ENCODE peak calls at places on chromosomes 3 and 15, in six cellular contexts. T, G, R, L, M and C are unnamed samples.

GRCh38 chr15:52162260-52162659 is 28.9 kb downstream of the GNB5 start:
- DNase-seq in M (no peak), T (no peak), R (no peak), G (no peak), L (no peak), C (no peak)

GRCh38 chr3:33131328-33132018 is 17.7 kb downstream of the CRTAP start:
- DNase-seq in M (no peak), L (no peak), R (peak; percentile 91), T (peak; percentile 70), G (no peak), C (peak; percentile 86)

GRCh38 chr3:172749201-172749965 is 1.1 kb upstream of the ECT2 start:
- DNase-seq in M (no peak), G (peak; percentile 22), L (no peak), T (no peak), R (peak; percentile 30), C (peak; percentile 87)

GRCh38 chr3:160448845-160449659 is 534 bp downstream of the TRIM59 start:
- DNase-seq in M (no peak), L (peak; percentile 20), T (peak; percentile 14), R (no peak), G (no peak), C (peak; percentile 17)

GRCh38 chr3:52203701-52204100 is 5.7 kb downstream of the ALAS1 start:
- DNase-seq in G (no peak), T (no peak), R (no peak), L (no peak), M (no peak), C (no peak)

GRCh38 chr3:59567656-59568055 is 517.8 kb upstream of the CFAP20DC start:
- DNase-seq in G (no peak), T (no peak), M (no peak), R (no peak), L (no peak), C (no peak)

GRCh38 chr3:72887723-72888545 is at the start of gene GXYLT2:
- DNase-seq in M (peak; percentile 68), L (peak; percentile 63), T (peak; percentile 67), R (peak; percentile 89), G (peak; percentile 68), C (peak; percentile 89)

GRCh38 chr15:45891766-45892165 is 256.9 kb downstream of the SQOR start:
- DNase-seq in T (no peak), L (no peak), R (no peak), M (peak; percentile 17), G (peak; percentile 69), C (no peak)

GRCh38 chr15:32826685-32827084 is 108.9 kb downstream of the GREM1 start:
- DNase-seq in R (no peak), G (no peak), M (no peak), T (no peak), L (no peak), C (no peak)

GRCh38 chr3:188331166-188331565 is 177.2 kb downstream of the LPP start:
- DNase-seq in T (no peak), R (no peak), M (no peak), G (no peak), L (no peak), C (no peak)

GRCh38 chr15:89150762-89151305 is 62.6 kb downstream of the ABHD2 start:
- DNase-seq in L (no peak), M (no peak), G (no peak), T (no peak), R (no peak), C (peak; percentile 58)
- H3K27ac ChIP-seq in L (no peak overlapping the region), M (peak overlapping the region; percentile 24), G (no peak overlapping the region), T (no peak overlapping the region), R (no peak overlapping the region), C (peak overlapping the region; percentile 70)

DNA sequence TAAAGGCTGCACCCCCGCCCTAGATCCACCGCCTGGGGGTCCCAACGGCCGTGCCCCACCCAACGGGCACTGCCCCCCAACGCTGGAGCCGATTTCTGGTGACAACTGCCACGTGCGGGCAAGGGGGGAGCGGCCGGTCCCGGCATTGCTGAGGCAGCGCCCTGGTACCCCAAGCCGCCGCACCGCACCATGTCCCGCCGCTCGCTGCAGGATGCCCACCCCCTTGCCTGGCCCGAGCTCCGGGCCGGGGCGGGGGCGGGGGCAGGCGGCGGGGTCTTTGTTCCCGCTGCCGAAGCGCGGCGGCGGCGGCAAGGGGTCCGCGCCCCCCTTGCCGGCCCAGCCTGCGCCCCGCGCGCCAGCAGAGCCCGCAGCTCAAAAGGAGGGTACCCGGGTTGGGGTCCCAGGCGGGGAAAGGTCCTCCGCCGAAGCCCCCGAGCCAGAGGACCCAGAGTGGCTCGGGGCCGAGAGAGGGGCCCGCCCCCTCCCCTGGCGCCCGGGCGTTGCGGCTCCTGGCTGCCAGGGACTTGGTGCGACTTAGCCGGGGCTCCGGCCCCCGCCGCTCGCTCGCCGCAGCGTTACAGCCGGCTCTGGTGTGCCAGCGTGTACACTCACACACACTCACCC is 678 bp downstream of the SEMA7A start:
- DNase-seq in G (no peak), L (no peak), T (no peak), M (no peak), R (no peak), C (no peak)
- H3K27ac ChIP-seq in G (no peak overlapping the region), L (peak overlapping the region; percentile 58), T (no peak overlapping the region), M (peak overlapping the region; percentile 59), R (peak overlapping the region; percentile 42), C (no peak overlapping the region)

DNA sequence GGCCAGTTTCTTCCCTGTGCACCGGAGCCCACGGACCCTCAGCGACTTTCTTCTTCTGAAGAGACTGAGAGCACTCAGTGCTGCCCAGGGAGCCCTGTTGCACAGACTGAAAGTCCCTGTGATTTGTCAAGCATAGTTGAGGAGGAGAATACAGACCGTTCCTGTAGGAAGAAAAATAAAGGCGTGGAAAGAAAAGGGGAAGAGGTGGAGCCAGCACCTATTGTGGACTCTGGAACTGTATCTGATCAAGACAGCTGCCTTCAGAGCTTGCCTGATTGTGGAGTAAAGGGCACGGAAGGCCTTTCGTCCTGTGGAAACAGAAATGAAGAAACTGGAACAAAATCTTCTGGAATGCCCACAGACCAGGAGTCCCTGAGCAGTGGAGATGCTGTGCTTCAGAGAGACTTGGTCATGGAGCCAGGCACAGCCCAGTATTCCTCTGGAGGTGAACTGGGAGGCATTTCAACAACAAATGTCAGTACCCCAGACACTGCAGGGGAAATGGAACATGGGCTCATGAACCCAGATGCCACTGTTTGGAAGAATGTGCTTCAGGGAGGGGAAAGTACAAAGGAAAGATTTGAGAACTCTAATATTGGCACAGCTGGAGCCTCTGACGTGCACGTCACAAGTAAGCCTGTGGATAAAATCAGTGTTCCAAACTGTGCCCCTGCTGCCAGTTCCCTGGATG is 198.8 kb downstream of the AKAP13 start:
- DNase-seq in G (no peak), T (no peak), M (peak; percentile 81), L (peak; percentile 31), R (no peak), C (no peak)
- H3K27ac ChIP-seq in G (peak overlapping the region; percentile 93), T (no peak overlapping the region), M (peak overlapping the region; percentile 90), L (peak overlapping the region; percentile 73), R (no peak overlapping the region), C (peak overlapping the region; percentile 75)

DNA sequence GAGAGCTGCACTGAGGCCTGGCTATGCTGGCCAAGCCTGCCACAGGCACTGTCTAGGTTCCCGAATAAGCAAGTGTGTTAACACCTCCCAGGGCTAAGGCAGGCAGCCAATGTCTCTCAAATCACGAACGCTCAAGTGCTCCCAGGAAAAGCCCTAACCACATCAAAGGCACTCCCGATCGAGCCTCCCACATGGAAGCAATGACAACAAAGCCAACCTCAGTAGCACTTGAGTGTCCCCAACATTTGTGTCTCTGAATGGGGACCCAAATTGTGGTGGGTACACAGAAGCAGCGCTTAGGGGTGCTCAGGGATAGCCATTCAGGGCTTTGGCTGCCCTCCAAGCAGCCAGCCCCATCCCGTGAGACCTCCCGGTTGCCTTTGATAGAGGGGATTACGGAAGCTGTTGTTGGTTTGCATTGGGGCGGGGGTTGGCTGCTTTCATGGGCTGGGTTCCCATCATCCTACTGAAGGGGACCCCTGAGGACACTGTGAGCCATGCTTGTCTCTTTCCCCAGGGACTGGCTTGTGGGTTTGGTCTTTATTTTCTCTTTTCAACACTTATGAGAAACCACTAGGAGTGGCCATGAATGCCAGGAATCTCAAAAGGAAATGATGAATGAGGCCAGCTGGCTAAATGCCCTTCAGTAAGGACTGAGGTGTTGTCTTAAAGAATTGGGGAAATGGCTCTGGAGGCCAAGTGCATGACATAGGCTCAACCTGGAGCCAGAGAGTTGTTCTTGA is 234.1 kb upstream of the FEZF2 start:
- DNase-seq in T (no peak), R (peak; percentile 32), L (peak; percentile 34), M (no peak), G (no peak), C (peak; percentile 92)
- H3K27ac ChIP-seq in T (no peak overlapping the region), R (no peak overlapping the region), L (no peak overlapping the region), M (no peak overlapping the region), G (no peak overlapping the region), C (no peak overlapping the region)

GRCh38 chr3:150080058-150080730 is 109.5 kb upstream of the PFN2 start:
- DNase-seq in G (no peak), M (no peak), L (no peak), R (no peak), T (no peak), C (no peak)
- H3K27ac ChIP-seq in G (peak overlapping the region; percentile 49), M (peak overlapping the region; percentile 11), L (peak overlapping the region; percentile 45), R (no peak overlapping the region), T (no peak overlapping the region), C (no peak overlapping the region)

GRCh38 chr3:11236588-11237461 is 35.4 kb upstream of the ATG7 start:
- DNase-seq in G (peak; percentile 43), L (peak; percentile 53), T (peak; percentile 29), M (peak; percentile 84), R (peak; percentile 71), C (peak; percentile 70)
- H3K27ac ChIP-seq in G (peak overlapping the region; percentile 54), L (no peak overlapping the region), T (no peak overlapping the region), M (no peak overlapping the region), R (no peak overlapping the region), C (no peak overlapping the region)

GRCh38 chr15:63190993-63191392 is 1.6 kb downstream of the RAB8B start:
- DNase-seq in L (no peak), M (no peak), T (no peak), R (no peak), G (no peak), C (no peak)

GRCh38 chr15:63188247-63188936 is 1.0 kb upstream of the RAB8B start:
- DNase-seq in M (no peak), T (no peak), G (peak; percentile 18), R (no peak), L (no peak), C (no peak)

GRCh38 chr15:63188937-63189871 is at the start of gene RAB8B:
- DNase-seq in T (peak; percentile 98), L (peak; percentile 99), R (peak; percentile 98), M (peak; percentile 99), G (peak; percentile 98), C (peak; percentile 98)

GRCh38 chr15:63191895-63192603 is 2.6 kb downstream of the RAB8B start:
- DNase-seq in R (no peak), L (no peak), G (no peak), M (peak; percentile 19), T (no peak), C (peak; percentile 52)

GRCh38 chr15:63189955-63190691 is 717 bp downstream of the RAB8B start:
- DNase-seq in T (no peak), L (no peak), R (peak; percentile 37), G (no peak), M (no peak), C (no peak)
- H3K27ac ChIP-seq in T (peak overlapping the region; percentile 1), L (peak overlapping the region; percentile 74), R (no peak overlapping the region), G (peak overlapping the region; percentile 96), M (peak overlapping the region; percentile 91), C (no peak overlapping the region)

GRCh38 chr15:48898083-48898482 is 20.1 kb downstream of the EID1 start:
- DNase-seq in M (no peak), G (no peak), R (no peak), L (no peak), T (no peak), C (no peak)
- H3K27ac ChIP-seq in M (peak overlapping the region; percentile 60), G (no peak overlapping the region), R (no peak overlapping the region), L (no peak overlapping the region), T (no peak overlapping the region), C (no peak overlapping the region)